ENCODE peak calls at places on chromosomes 16 and 17, in seven cellular contexts. One of them, this sample, is unnamed.

GRCh38 chr17:80219777-80220708 is at the start of the genes SGSH and SLC26A11:
- DNase-seq in GM20000: peak
- DNase-seq in cardiac muscle cell: peak
- DNase-seq in osteocyte: peak
- DNase-seq in CD4-positive, alpha-beta T cell: peak
- DNase-seq in kidney epithelial cell: peak
- DNase-seq in GM10248: peak
- DNase-seq in this sample: peak

GRCh38 chr16:29790183-29790948 is at the start of gene KIF22:
- DNase-seq in GM20000: peak
- DNase-seq in cardiac muscle cell: peak
- DNase-seq in osteocyte: peak
- DNase-seq in CD4-positive, alpha-beta T cell: peak
- DNase-seq in kidney epithelial cell: peak
- DNase-seq in GM10248: peak
- DNase-seq in this sample: peak

GRCh38 chr17:73165616-73166404 is 1.0 kb downstream of the SSTR2 start:
- DNase-seq in GM20000: peak
- DNase-seq in cardiac muscle cell: no peak
- DNase-seq in osteocyte: no peak
- DNase-seq in CD4-positive, alpha-beta T cell: no peak
- DNase-seq in kidney epithelial cell: no peak
- DNase-seq in GM10248: no peak
- DNase-seq in this sample: peak

GRCh38 chr16:1613728-1614225 is 1.6 kb downstream of the CRAMP1 start:
- DNase-seq in GM20000: peak
- DNase-seq in cardiac muscle cell: peak
- DNase-seq in osteocyte: no peak
- DNase-seq in CD4-positive, alpha-beta T cell: peak
- DNase-seq in kidney epithelial cell: no peak
- DNase-seq in GM10248: no peak
- DNase-seq in this sample: peak

GRCh38 chr16:64391009-64391663 is 730.7 kb downstream of the CDH11 start:
- DNase-seq in GM20000: no peak
- DNase-seq in cardiac muscle cell: no peak
- DNase-seq in osteocyte: no peak
- DNase-seq in CD4-positive, alpha-beta T cell: no peak
- DNase-seq in kidney epithelial cell: no peak
- DNase-seq in GM10248: no peak
- DNase-seq in this sample: no peak

GRCh38 chr17:48642843-48643696 is 16.9 kb upstream of the HOXB9 start:
- DNase-seq in GM20000: peak
- DNase-seq in cardiac muscle cell: no peak
- DNase-seq in osteocyte: no peak
- DNase-seq in CD4-positive, alpha-beta T cell: no peak
- DNase-seq in kidney epithelial cell: no peak
- DNase-seq in GM10248: no peak
- DNase-seq in this sample: no peak

GRCh38 chr16:89155851-89156739 is 15.5 kb upstream of the CDH15 start:
- DNase-seq in GM20000: no peak
- DNase-seq in cardiac muscle cell: no peak
- DNase-seq in osteocyte: no peak
- DNase-seq in CD4-positive, alpha-beta T cell: no peak
- DNase-seq in kidney epithelial cell: no peak
- DNase-seq in GM10248: no peak
- DNase-seq in this sample: no peak

GRCh38 chr16:74226361-74226979 is 70.1 kb upstream of the PSMD7 start:
- DNase-seq in GM20000: no peak
- DNase-seq in cardiac muscle cell: peak
- DNase-seq in osteocyte: no peak
- DNase-seq in CD4-positive, alpha-beta T cell: no peak
- DNase-seq in kidney epithelial cell: no peak
- DNase-seq in GM10248: no peak
- DNase-seq in this sample: no peak

GRCh38 chr17:28725660-28726395 is at the start of gene TLCD1:
- DNase-seq in GM20000: peak
- DNase-seq in cardiac muscle cell: peak
- DNase-seq in osteocyte: peak
- DNase-seq in CD4-positive, alpha-beta T cell: peak
- DNase-seq in kidney epithelial cell: no peak
- DNase-seq in GM10248: peak
- DNase-seq in this sample: peak

GRCh38 chr16:89922884-89923639 is at the start of gene TUBB3:
- DNase-seq in GM20000: peak
- DNase-seq in cardiac muscle cell: peak
- DNase-seq in osteocyte: peak
- DNase-seq in CD4-positive, alpha-beta T cell: peak
- DNase-seq in kidney epithelial cell: no peak
- DNase-seq in GM10248: peak
- DNase-seq in this sample: peak

GRCh38 chr17:58631523-58632323 is 60.1 kb downstream of the TEX14 start:
- DNase-seq in GM20000: peak
- DNase-seq in cardiac muscle cell: peak
- DNase-seq in osteocyte: peak
- DNase-seq in CD4-positive, alpha-beta T cell: peak
- DNase-seq in kidney epithelial cell: peak
- DNase-seq in GM10248: peak
- DNase-seq in this sample: peak
- TF ChIP-seq CTCF in GM20000: no peak
- TF ChIP-seq CTCF in cardiac muscle cell: peak
- TF ChIP-seq CTCF in osteocyte: peak
- TF ChIP-seq CTCF in CD4-positive, alpha-beta T cell: no peak
- TF ChIP-seq CTCF in kidney epithelial cell: no peak
- TF ChIP-seq CTCF in GM10248: no peak
- TF ChIP-seq CTCF in this sample: no peak

GRCh38 chr17:15379659-15380058 is 38.3 kb upstream of the TEKT3 start:
- DNase-seq in GM20000: no peak
- DNase-seq in cardiac muscle cell: no peak
- DNase-seq in osteocyte: no peak
- DNase-seq in CD4-positive, alpha-beta T cell: no peak
- DNase-seq in kidney epithelial cell: no peak
- DNase-seq in GM10248: no peak
- DNase-seq in this sample: no peak
- TF ChIP-seq CTCF in GM20000: no peak
- TF ChIP-seq CTCF in cardiac muscle cell: no peak
- TF ChIP-seq CTCF in osteocyte: no peak
- TF ChIP-seq CTCF in CD4-positive, alpha-beta T cell: no peak
- TF ChIP-seq CTCF in kidney epithelial cell: no peak
- TF ChIP-seq CTCF in GM10248: no peak
- TF ChIP-seq CTCF in this sample: no peak

GRCh38 chr17:57559226-57559625 is 185.9 kb downstream of the CCDC182 start:
- DNase-seq in GM20000: no peak
- DNase-seq in cardiac muscle cell: no peak
- DNase-seq in osteocyte: no peak
- DNase-seq in CD4-positive, alpha-beta T cell: no peak
- DNase-seq in kidney epithelial cell: no peak
- DNase-seq in GM10248: no peak
- DNase-seq in this sample: no peak

GRCh38 chr17:57557793-57558681 is 187.1 kb downstream of the CCDC182 start:
- DNase-seq in GM20000: no peak
- DNase-seq in cardiac muscle cell: no peak
- DNase-seq in osteocyte: no peak
- DNase-seq in CD4-positive, alpha-beta T cell: no peak
- DNase-seq in kidney epithelial cell: peak
- DNase-seq in GM10248: no peak
- DNase-seq in this sample: no peak

GRCh38 chr17:57562231-57562630 is 182.9 kb downstream of the CCDC182 start:
- DNase-seq in GM20000: no peak
- DNase-seq in cardiac muscle cell: no peak
- DNase-seq in osteocyte: no peak
- DNase-seq in CD4-positive, alpha-beta T cell: no peak
- DNase-seq in kidney epithelial cell: no peak
- DNase-seq in GM10248: no peak
- DNase-seq in this sample: no peak

GRCh38 chr17:57561072-57561861 is 183.8 kb downstream of the CCDC182 start:
- DNase-seq in GM20000: no peak
- DNase-seq in cardiac muscle cell: no peak
- DNase-seq in osteocyte: no peak
- DNase-seq in CD4-positive, alpha-beta T cell: no peak
- DNase-seq in kidney epithelial cell: no peak
- DNase-seq in GM10248: no peak
- DNase-seq in this sample: no peak

GRCh38 chr17:57559634-57560387 is 185.3 kb downstream of the CCDC182 start:
- DNase-seq in GM20000: no peak
- DNase-seq in cardiac muscle cell: no peak
- DNase-seq in osteocyte: no peak
- DNase-seq in CD4-positive, alpha-beta T cell: no peak
- DNase-seq in kidney epithelial cell: no peak
- DNase-seq in GM10248: no peak
- DNase-seq in this sample: no peak
- TF ChIP-seq CTCF in GM20000: no peak
- TF ChIP-seq CTCF in cardiac muscle cell: no peak
- TF ChIP-seq CTCF in osteocyte: no peak
- TF ChIP-seq CTCF in CD4-positive, alpha-beta T cell: no peak
- TF ChIP-seq CTCF in kidney epithelial cell: no peak
- TF ChIP-seq CTCF in GM10248: no peak
- TF ChIP-seq CTCF in this sample: no peak

GRCh38 chr17:82416771-82417170 is 1.4 kb upstream of the HEXD start:
- DNase-seq in GM20000: no peak
- DNase-seq in cardiac muscle cell: no peak
- DNase-seq in osteocyte: no peak
- DNase-seq in CD4-positive, alpha-beta T cell: no peak
- DNase-seq in kidney epithelial cell: no peak
- DNase-seq in GM10248: no peak
- DNase-seq in this sample: no peak
- TF ChIP-seq CTCF in GM20000: no peak
- TF ChIP-seq CTCF in cardiac muscle cell: no peak
- TF ChIP-seq CTCF in osteocyte: no peak
- TF ChIP-seq CTCF in CD4-positive, alpha-beta T cell: no peak
- TF ChIP-seq CTCF in kidney epithelial cell: no peak
- TF ChIP-seq CTCF in GM10248: no peak
- TF ChIP-seq CTCF in this sample: no peak

This sample was measured in nephron progenitor cell.